ENCODE peak calls at places on chromosome 18, in five cellular contexts. F is transverse colon, G is NCI-H1930, B is Caco-2, D is ELF-1. N is an unnamed sample.

GRCh38 chr18:71105078-71105819 is 816.4 kb downstream of the SOCS6 start:
- DNase-seq in F (no peak), G (no peak), B (no peak), D (no peak), N (no peak)

GRCh38 chr18:42113529-42114191 is 158.6 kb downstream of the PIK3C3 start:
- DNase-seq in F (no peak), G (no peak), B (no peak), D (no peak), N (no peak)

GRCh38 chr18:76494541-76495403 is at the start of gene ZNF516:
- DNase-seq in F (no peak), G (peak), B (no peak), D (peak), N (peak)

GRCh38 chr18:35189510-35189909 is 51.3 kb upstream of the ZNF397 start:
- DNase-seq in F (no peak), G (no peak), B (no peak), D (no peak), N (no peak)

GRCh38 chr18:56702946-56703345 is 51.8 kb downstream of the WDR7 start:
- DNase-seq in F (no peak), G (no peak), B (no peak), D (no peak), N (peak)

GRCh38 chr18:63762518-63762917 is 12.7 kb upstream of the SERPINB7 start:
- DNase-seq in F (no peak), G (no peak), B (no peak), D (no peak), N (no peak)

GRCh38 chr18:12595571-12596255 is 62.2 kb downstream of the SPIRE1 start:
- DNase-seq in F (no peak), G (no peak), B (no peak), D (no peak), N (no peak)

GRCh38 chr18:64037812-64038414 is 68.0 kb downstream of the SERPINB8 start:
- DNase-seq in F (no peak), G (no peak), B (no peak), D (peak), N (no peak)

GRCh38 chr18:41899535-41899934 is 55.5 kb upstream of the PIK3C3 start:
- DNase-seq in F (no peak), G (no peak), B (no peak), D (no peak), N (no peak)

GRCh38 chr18:62357079-62357719 is 32.1 kb downstream of the TNFRSF11A start:
- DNase-seq in F (peak), G (no peak), B (no peak), D (no peak), N (no peak)

GRCh38 chr18:49931760-49932159 is 118.4 kb upstream of the ACAA2 start:
- DNase-seq in F (no peak), G (no peak), B (no peak), D (no peak), N (no peak)

GRCh38 chr18:57078614-57079013 is 68.3 kb upstream of the BOD1L2 start:
- DNase-seq in F (no peak), G (no peak), B (no peak), D (no peak), N (no peak)

N was measured in testis.